ENCODE peak calls at places on chromosomes 2 and 18, in six cellular contexts. E is GM23338; N is naive thymus-derived CD4-positive, alpha-beta T cell; M is adipocyte; X is pancreas; S is cardiac muscle cell. T is an unnamed sample. For H3K4me1 and H3K36me3, the result is how much of the 10 kb centered on the place peaks cover.

GRCh38 chr2:167964650-167965404 is 282.6 kb downstream of the STK39 start:
- DNase-seq in S (peak), M (peak), N (no peak), E (peak), X (no peak), T (peak)

GRCh38 chr2:85893428-85894258 is 4.9 kb upstream of the ST3GAL5 start:
- DNase-seq in S (no peak), M (peak), E (no peak), X (no peak), N (no peak), T (no peak)

GRCh38 chr2:237181844-237182243 is 96.2 kb downstream of the COPS8 start:
- DNase-seq in X (no peak), N (no peak), E (no peak), M (peak), S (no peak), T (no peak)

GRCh38 chr2:29014811-29015414 is 33.8 kb downstream of the TOGARAM2 start:
- DNase-seq in M (peak), N (peak), X (no peak), E (no peak), S (no peak), T (no peak)

GRCh38 chr2:232237460-232237859 is 141.1 kb upstream of the ALPP start:
- DNase-seq in X (no peak), N (no peak), M (no peak), S (no peak), E (no peak), T (peak)

GRCh38 chr2:85753525-85754312 is at the start of gene ATOH8:
- DNase-seq in M (peak), X (no peak), N (peak), S (peak), E (peak), T (peak)

GRCh38 chr2:164920430-164920829 is 34.9 kb downstream of the SLC38A11 start:
- DNase-seq in N (no peak), M (peak), X (no peak), E (no peak), S (no peak), T (no peak)

GRCh38 chr2:102009557-102009956 is 17.8 kb downstream of the IL1R2 start:
- DNase-seq in S (no peak), X (no peak), N (no peak), M (no peak), E (no peak), T (no peak)

GRCh38 chr18:75089748-75090327 is 119.1 kb downstream of the PTGR3 start:
- DNase-seq in X (no peak), E (peak), S (no peak), N (no peak), M (no peak), T (no peak)

GRCh38 chr2:156455366-156455975 is 19.3 kb downstream of the GPD2 start:
- DNase-seq in S (no peak), X (no peak), M (peak), N (no peak), E (no peak), T (no peak)

GRCh38 chr2:161905389-161906046 is 168.5 kb downstream of the DPP4 start:
- DNase-seq in S (no peak), N (no peak), M (peak), X (no peak), E (no peak), T (peak)

GRCh38 chr18:76658627-76659026 is 163.6 kb upstream of the ZNF516 start:
- DNase-seq in N (no peak), M (no peak), X (no peak), S (peak), E (peak), T (peak)

GRCh38 chr18:57869228-57869627 is 66.1 kb upstream of the ATP8B1 start:
- DNase-seq in M (peak), S (no peak), X (no peak), E (no peak), N (no peak), T (no peak)

GRCh38 chr2:128550389-128550788 is 231.7 kb upstream of the HS6ST1 start:
- DNase-seq in S (no peak), M (no peak), N (peak), E (no peak), X (no peak), T (no peak)

GRCh38 chr2:10426726-10427567 is 21.2 kb downstream of the ODC1 start:
- DNase-seq in X (no peak), E (no peak), N (no peak), S (no peak), M (no peak), T (no peak)

GRCh38 chr2:216777637-216778273 is 82.1 kb downstream of the TNP1 start:
- DNase-seq in S (peak), N (peak), M (no peak), E (peak), X (no peak), T (peak)

GRCh38 chr2:177984739-177985138 is 87.8 kb downstream of the PDE11A start:
- DNase-seq in M (peak), N (no peak), S (peak), X (no peak), E (no peak), T (no peak)

GRCh38 chr2:182248362-182248761 is 178.5 kb downstream of the PDE1A start:
- DNase-seq in E (no peak), M (no peak), N (no peak), S (no peak), X (no peak), T (no peak)

GRCh38 chr2:67514515-67514914 is 117.4 kb downstream of the ETAA1 start:
- DNase-seq in S (no peak), M (peak), N (no peak), X (no peak), E (no peak), T (no peak)

GRCh38 chr2:17030070-17030469 is 364.4 kb upstream of the CYRIA start:
- DNase-seq in M (no peak), X (no peak), S (peak), E (no peak), N (no peak), T (no peak)

GRCh38 chr18:51013259-51013658 is 16.8 kb upstream of the SMAD4 start:
- DNase-seq in M (no peak), S (no peak), E (no peak), N (no peak), X (no peak), T (no peak)

GRCh38 chr2:71464389-71464788 is 11.0 kb downstream of the DYSF start:
- DNase-seq in M (no peak), E (no peak), S (no peak), N (no peak), X (no peak), T (no peak)
- H3K4me1 ChIP-seq in M (under half), E (under half), S (under half), N (under half), X (under half), T (under half)

DNA sequence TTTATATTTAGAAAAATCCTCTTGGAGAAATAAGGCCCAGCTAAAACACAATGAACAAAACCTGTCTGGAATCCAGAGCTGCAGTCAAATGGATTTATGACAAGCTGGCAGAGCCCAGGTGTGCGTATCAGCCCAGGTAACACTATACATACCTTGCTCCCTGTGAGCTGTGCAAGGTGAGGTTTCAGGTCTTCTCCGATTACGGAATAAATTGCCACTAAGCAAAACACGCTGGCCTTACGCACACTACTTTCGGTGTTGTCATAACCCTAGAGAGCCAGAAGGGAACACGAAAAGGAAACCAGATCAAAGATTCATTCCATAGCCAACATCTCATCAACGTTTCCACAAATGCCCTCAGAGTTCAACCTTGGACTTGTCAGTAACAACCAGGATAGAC is 61.9 kb upstream of the TFCP2L1 start:
- DNase-seq in S (no peak), X (no peak), N (no peak), E (peak), M (no peak), T (no peak)
- H3K36me3 ChIP-seq in S (half or more), X (under half), N (half or more), E (under half), M (half or more), T (half or more)

GRCh38 chr2:158691619-158692018 is 103.5 kb upstream of the DAPL1 start:
- DNase-seq in E (no peak), M (no peak), S (no peak), X (no peak), N (no peak), T (no peak)
- H3K4me1 ChIP-seq in E (under half), M (under half), S (under half), X (under half), N (under half), T (under half)

DNA sequence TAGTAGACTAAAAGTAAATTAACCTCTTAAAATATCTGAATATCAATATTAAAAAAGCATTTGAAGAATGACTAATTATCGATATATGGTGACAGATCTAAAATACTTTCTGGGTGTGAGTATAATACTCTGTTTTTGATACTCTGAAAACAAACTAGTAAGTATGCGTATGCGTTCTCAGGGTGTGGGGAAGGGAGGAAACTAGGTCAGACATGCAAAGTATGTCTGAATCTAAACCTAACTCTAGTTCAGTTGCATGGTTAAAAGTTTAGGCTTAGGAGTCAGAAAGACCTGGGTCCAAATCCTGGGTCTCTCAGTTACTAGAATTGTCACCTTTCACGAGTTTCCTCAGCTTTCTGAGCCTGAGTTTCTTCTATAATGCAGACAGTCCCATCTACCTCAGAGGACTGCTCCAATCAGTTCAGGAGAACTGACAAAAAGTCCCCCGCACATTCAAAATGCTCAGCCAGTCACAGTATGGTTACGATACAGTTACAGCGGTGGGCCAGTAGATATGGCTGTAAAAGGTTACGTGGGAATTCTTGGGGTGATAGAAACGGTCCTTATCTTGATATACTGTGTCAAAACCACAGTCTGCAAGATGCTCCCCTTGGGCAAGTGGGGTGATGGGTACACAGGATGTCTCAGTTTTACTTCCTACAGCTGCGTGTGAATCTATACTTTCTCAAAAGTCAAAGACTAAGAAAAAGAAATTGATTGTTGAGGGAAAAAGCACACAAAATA is 29.2 kb downstream of the UNC50 start:
- DNase-seq in N (peak), M (no peak), E (no peak), S (no peak), X (no peak), T (no peak)
- H3K36me3 ChIP-seq in N (half or more), M (under half), E (under half), S (under half), X (under half), T (under half)

GRCh38 chr2:43134571-43134889 is 91.9 kb downstream of the ZFP36L2 start:
- DNase-seq in X (no peak), E (no peak), M (no peak), N (no peak), S (no peak), T (no peak)
- H3K4me1 ChIP-seq in X (under half), E (under half), M (under half), N (half or more), S (under half), T (half or more)

GRCh38 chr2:112065966-112066365 is 10.9 kb downstream of the TMEM87B start:
- DNase-seq in X (no peak), E (no peak), M (peak), N (no peak), S (no peak), T (no peak)
- H3K36me3 ChIP-seq in X (under half), E (under half), M (half or more), N (half or more), S (under half), T (half or more)

GRCh38 chr2:204517154-204517553 is 28.1 kb upstream of the PARD3B start:
- DNase-seq in M (no peak), E (no peak), S (no peak), N (no peak), X (no peak), T (no peak)
- H3K4me1 ChIP-seq in M (under half), E (under half), S (under half), N (under half), X (under half), T (under half)

GRCh38 chr2:1510184-1510583 is 96.9 kb downstream of the TPO start:
- DNase-seq in X (peak), S (no peak), M (no peak), N (no peak), E (no peak), T (no peak)
- H3K36me3 ChIP-seq in X (under half), S (under half), M (under half), N (under half), E (under half), T (under half)